ENCODE peak calls at places on chromosomes 3 and 15, in eight cellular contexts. S, M, E, T, I, V, G and J are unnamed samples.

GRCh38 chr3:40978442-40978841 is 220.9 kb upstream of the CTNNB1 start:
- DNase-seq in I (no peak), T (no peak), M (no peak), S (no peak), G (no peak), V (no peak), E (no peak), J (no peak)

GRCh38 chr15:57637836-57638235 is 46.1 kb downstream of the MYZAP start:
- DNase-seq in T (no peak), G (no peak), V (no peak), I (no peak), M (no peak), E (no peak), S (no peak), J (no peak)

GRCh38 chr3:98115717-98116116 is 14.8 kb upstream of the OR5H1 start:
- DNase-seq in S (no peak), M (no peak), V (no peak), T (no peak), I (no peak), E (no peak), G (no peak), J (no peak)

GRCh38 chr3:99678023-99678422 is 39.6 kb downstream of the COL8A1 start:
- DNase-seq in G (peak; percentile 46), M (peak; percentile 89), S (peak; percentile 77), E (peak; percentile 97), V (peak; percentile 96), T (peak; percentile 84), I (no peak), J (no peak)

GRCh38 chr15:60520041-60520824 is 41.3 kb upstream of the ICE2 start:
- DNase-seq in E (peak; percentile 43), S (peak; percentile 70), T (no peak), I (no peak), M (no peak), G (no peak), V (no peak), J (no peak)

GRCh38 chr3:152121292-152121654 is 147.5 kb upstream of the MBNL1 start:
- DNase-seq in S (peak; percentile 65), M (peak; percentile 94), I (no peak), E (peak; percentile 91), T (peak; percentile 54), V (peak; percentile 95), G (no peak), J (no peak)

GRCh38 chr3:71721721-71722157 is 3.5 kb downstream of the EIF4E3 start:
- DNase-seq in E (no peak), G (no peak), V (no peak), S (no peak), I (no peak), T (no peak), M (no peak), J (no peak)

GRCh38 chr3:32822609-32823498 is 5.1 kb downstream of the TRIM71 start:
- DNase-seq in T (no peak), E (no peak), I (no peak), G (no peak), M (no peak), V (no peak), S (no peak), J (no peak)

DNA sequence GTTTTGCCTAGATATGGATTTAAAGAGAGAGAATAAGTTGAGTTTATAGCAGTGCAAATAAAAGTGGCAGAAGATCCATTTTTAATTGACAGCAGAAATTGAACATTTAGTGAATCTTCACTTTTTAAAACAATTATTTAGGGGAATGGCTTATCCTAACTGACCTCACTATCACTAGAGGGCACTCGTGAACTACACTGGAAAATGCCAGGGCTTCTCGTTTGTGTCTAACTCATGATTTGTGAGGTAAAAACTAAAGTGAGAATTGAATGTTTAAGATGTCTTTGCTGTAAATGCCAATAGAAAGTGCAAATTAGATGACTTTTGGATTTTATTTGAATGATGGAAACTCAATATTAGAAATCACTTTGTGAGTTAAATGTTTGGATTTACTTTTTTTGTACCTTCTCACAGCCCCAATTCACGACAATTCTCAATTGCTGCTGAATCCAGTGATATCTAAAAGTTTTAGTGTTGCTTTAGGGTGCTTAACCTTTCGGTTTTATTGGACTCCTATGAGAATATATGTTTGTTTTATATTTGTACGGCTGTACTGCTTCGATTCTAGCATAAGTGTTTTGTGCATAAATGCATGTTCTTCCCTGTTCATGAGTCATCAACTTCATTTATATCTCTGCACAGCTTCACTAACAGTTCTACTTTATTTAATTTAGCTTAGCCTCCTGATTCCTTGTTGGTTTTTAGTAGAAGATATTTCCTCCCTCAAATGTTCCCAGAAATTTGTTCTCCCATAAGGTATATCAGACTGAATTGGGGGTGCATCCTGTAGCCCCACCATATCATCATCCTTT is 462.1 kb downstream of the MFSD1 start:
- DNase-seq in S (peak; percentile 68), E (peak; percentile 52), M (peak; percentile 66), G (no peak), V (peak; percentile 69), I (no peak), T (no peak), J (no peak)
- TF ChIP-seq CTCF in S (peak; percentile 79), E (peak; percentile 81), M (peak; percentile 76), G (peak; percentile 58), V (peak; percentile 86), I (peak; percentile 58), T (peak; percentile 81), J (peak; percentile 92)

GRCh38 chr3:156471431-156471830 is 83.5 kb downstream of the SSR3 start:
- DNase-seq in I (no peak), E (no peak), S (no peak), V (peak; percentile 57), T (no peak), M (peak; percentile 32), G (no peak), J (no peak)

GRCh38 chr3:156473341-156473740 is 81.6 kb downstream of the SSR3 start:
- DNase-seq in V (no peak), T (no peak), M (no peak), S (no peak), G (no peak), I (no peak), E (no peak), J (no peak)

GRCh38 chr3:156474560-156475389 is 80.1 kb downstream of the SSR3 start:
- DNase-seq in E (no peak), S (peak; percentile 8), G (no peak), V (no peak), M (peak; percentile 35), T (no peak), I (no peak), J (no peak)

GRCh38 chr3:156469456-156469855 is 85.5 kb downstream of the SSR3 start:
- DNase-seq in T (no peak), E (no peak), G (no peak), M (no peak), V (no peak), I (no peak), S (no peak), J (no peak)

GRCh38 chr3:156472150-156472549 is 82.8 kb downstream of the SSR3 start:
- DNase-seq in E (no peak), M (no peak), I (no peak), V (no peak), T (no peak), S (no peak), G (no peak), J (no peak)
- TF ChIP-seq CTCF in E (peak; percentile 4), M (no peak), I (no peak), V (no peak), T (no peak), S (no peak), G (no peak), J (peak; percentile 27)

GRCh38 chr3:195250473-195251251 is 20.3 kb downstream of the XXYLT1 start:
- DNase-seq in E (peak; percentile 60), I (no peak), T (no peak), S (no peak), M (peak; percentile 33), V (peak; percentile 49), G (no peak), J (no peak)
- TF ChIP-seq CTCF in E (peak; percentile 39), I (no peak), T (peak; percentile 27), S (no peak), M (no peak), V (peak; percentile 34), G (no peak), J (peak; percentile 75)

DNA sequence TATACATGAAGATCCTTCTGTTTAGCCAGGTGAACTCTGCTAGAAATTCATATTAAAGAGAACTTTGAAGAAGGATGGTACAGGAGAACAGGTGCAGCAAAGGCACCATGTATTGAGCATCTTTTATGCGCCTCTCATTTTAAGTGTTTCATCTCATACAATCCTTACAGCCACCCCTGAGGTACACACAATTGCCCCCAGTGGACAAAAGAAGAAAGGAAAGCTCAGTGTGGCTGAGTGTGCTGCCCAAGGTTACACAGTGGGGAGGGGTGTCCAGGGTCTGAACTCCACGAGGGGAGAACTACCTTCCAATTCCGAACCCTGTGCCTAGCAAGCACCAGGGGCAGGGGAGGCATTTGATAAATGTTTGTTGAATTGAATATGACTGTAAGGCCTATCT is 98.6 kb downstream of the MECOM start:
- DNase-seq in I (no peak), G (no peak), M (no peak), S (no peak), V (no peak), E (no peak), T (no peak), J (no peak)
- TF ChIP-seq CTCF in I (no peak), G (no peak), M (peak; percentile 27), S (peak; percentile 18), V (peak; percentile 29), E (no peak), T (no peak), J (peak; percentile 25)

GRCh38 chr3:170484869-170485268 is 66.2 kb downstream of the CLDN11 start:
- DNase-seq in G (no peak), I (no peak), E (no peak), S (no peak), M (no peak), T (no peak), V (no peak), J (no peak)

GRCh38 chr3:170485696-170486095 is 67.0 kb downstream of the CLDN11 start:
- DNase-seq in V (no peak), M (no peak), I (no peak), E (no peak), T (no peak), S (peak; percentile 20), G (no peak), J (no peak)

GRCh38 chr3:170485294-170485693 is 66.6 kb downstream of the CLDN11 start:
- DNase-seq in M (no peak), S (no peak), E (peak; percentile 16), I (no peak), V (no peak), T (no peak), G (no peak), J (no peak)

GRCh38 chr3:170482199-170482598 is 63.5 kb downstream of the CLDN11 start:
- DNase-seq in S (no peak), E (no peak), V (no peak), T (no peak), M (no peak), I (no peak), G (no peak), J (no peak)

DNA sequence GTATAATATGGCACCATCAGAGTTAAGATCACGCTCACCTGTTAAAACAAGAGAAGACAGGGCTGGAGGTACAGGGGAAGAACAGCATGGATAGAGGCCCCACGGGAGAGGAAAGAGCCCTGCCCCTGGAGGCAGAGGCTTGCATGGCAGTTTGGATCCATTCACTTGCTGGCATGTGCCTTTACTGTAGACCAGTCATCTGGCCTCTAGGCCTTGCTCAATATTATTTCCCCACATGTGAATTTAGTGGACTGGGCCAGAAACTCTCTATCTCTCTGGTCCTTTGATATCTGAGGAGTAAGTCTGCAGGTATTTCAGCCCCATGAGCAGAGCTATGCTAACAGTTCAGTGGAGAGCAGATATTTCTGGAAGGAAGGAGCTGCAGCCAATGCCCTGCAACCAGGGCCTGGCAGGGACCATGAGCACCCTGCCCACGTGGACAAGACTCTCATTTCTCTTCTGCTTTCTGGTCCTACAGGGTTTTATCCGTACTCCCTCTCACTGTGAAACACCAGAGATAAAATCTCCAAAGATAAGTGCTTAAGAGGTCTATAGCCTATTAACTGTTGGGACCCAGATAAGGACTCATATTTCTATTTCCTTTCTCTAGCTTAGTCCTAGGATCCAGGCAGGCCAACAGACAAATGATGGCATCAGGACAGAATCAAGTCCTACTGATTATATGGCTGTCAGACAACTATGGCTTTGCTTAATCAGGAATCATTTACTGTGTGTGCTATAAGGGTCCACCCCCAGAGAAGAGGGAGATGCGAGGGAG is 65.0 kb downstream of the CLDN11 start:
- DNase-seq in S (peak; percentile 36), E (peak; percentile 37), I (no peak), V (no peak), T (no peak), M (no peak), G (no peak), J (no peak)
- TF ChIP-seq CTCF in S (no peak), E (peak; percentile 32), I (no peak), V (peak; percentile 23), T (peak; percentile 23), M (peak; percentile 23), G (no peak), J (peak; percentile 37)